ENCODE peak calls at places on chromosomes 1 and 21, in ten cellular contexts. P is upper lobe of left lung, D is IMR-90, Q is uterus, V is transverse colon, J is A549, Y is breast epithelium, Z is stomach, R is endothelial cell of umbilical vein, A is thyroid gland. L is an unnamed sample.

GRCh38 chr1:3787347-3787710 is 9.0 kb downstream of the LRRC47 start:
- DNase-seq in P (no peak), V (no peak), Z (no peak), Q (no peak), D (no peak), Y (no peak), A (no peak), R (no peak), J (no peak), L (no peak)

GRCh38 chr1:212062832-212063438 is 27.4 kb downstream of the DTL start:
- DNase-seq in V (no peak), Y (no peak), R (peak; percentile 57), A (no peak), P (no peak), J (peak; percentile 41), D (peak; percentile 57), Q (no peak), Z (no peak), L (no peak)

GRCh38 chr1:218478336-218478735 is 133.2 kb downstream of the TGFB2 start:
- DNase-seq in V (no peak), R (no peak), Z (no peak), A (no peak), Y (no peak), Q (no peak), P (no peak), D (peak; percentile 20), J (no peak), L (no peak)

GRCh38 chr1:165075725-165076370 is 280.7 kb downstream of the LMX1A start:
- DNase-seq in A (peak; percentile 9), V (no peak), D (peak; percentile 13), Y (no peak), R (peak; percentile 24), Z (no peak), J (peak; percentile 24), P (no peak), Q (peak; percentile 30), L (peak; percentile 26)

GRCh38 chr1:78437393-78437792 is 53.4 kb upstream of the PTGFR start:
- DNase-seq in A (no peak), P (no peak), R (no peak), D (peak; percentile 27), Q (no peak), Z (no peak), Y (no peak), J (no peak), V (no peak), L (no peak)

GRCh38 chr21:45019076-45019886 is 55.1 kb upstream of the ADARB1 start:
- DNase-seq in Y (no peak), A (peak; percentile 29), Q (peak; percentile 32), D (no peak), Z (no peak), P (no peak), V (peak; percentile 8), J (no peak), R (no peak), L (no peak)

GRCh38 chr1:216461466-216461865 is 38.2 kb upstream of the USH2A start:
- DNase-seq in D (peak; percentile 65), Q (no peak), P (no peak), V (no peak), Z (no peak), J (no peak), R (no peak), A (no peak), Y (no peak), L (no peak)

GRCh38 chr1:12565094-12565965 is 52.7 kb downstream of the DHRS3 start:
- DNase-seq in A (peak; percentile 83), J (no peak), Y (no peak), D (no peak), Q (no peak), V (no peak), Z (no peak), R (no peak), P (no peak), L (no peak)

GRCh38 chr1:201568859-201569294 is 29.9 kb downstream of the NAV1 start:
- DNase-seq in J (no peak), Q (no peak), R (no peak), P (no peak), Y (no peak), V (no peak), D (no peak), Z (no peak), A (no peak), L (no peak)

GRCh38 chr1:201570886-201571624 is 32.1 kb downstream of the NAV1 start:
- DNase-seq in Z (no peak), Y (no peak), J (no peak), D (no peak), Q (no peak), A (no peak), P (no peak), V (no peak), R (peak; percentile 36), L (no peak)

GRCh38 chr1:201568258-201568657 is 29.3 kb downstream of the NAV1 start:
- DNase-seq in A (no peak), J (no peak), R (no peak), D (no peak), Q (no peak), Z (no peak), Y (no peak), P (no peak), V (no peak), L (no peak)

GRCh38 chr1:201573030-201573429 is 34.1 kb downstream of the NAV1 start:
- DNase-seq in A (no peak), V (no peak), Y (no peak), D (no peak), Q (no peak), J (no peak), Z (no peak), P (no peak), R (no peak), L (no peak)

DNA sequence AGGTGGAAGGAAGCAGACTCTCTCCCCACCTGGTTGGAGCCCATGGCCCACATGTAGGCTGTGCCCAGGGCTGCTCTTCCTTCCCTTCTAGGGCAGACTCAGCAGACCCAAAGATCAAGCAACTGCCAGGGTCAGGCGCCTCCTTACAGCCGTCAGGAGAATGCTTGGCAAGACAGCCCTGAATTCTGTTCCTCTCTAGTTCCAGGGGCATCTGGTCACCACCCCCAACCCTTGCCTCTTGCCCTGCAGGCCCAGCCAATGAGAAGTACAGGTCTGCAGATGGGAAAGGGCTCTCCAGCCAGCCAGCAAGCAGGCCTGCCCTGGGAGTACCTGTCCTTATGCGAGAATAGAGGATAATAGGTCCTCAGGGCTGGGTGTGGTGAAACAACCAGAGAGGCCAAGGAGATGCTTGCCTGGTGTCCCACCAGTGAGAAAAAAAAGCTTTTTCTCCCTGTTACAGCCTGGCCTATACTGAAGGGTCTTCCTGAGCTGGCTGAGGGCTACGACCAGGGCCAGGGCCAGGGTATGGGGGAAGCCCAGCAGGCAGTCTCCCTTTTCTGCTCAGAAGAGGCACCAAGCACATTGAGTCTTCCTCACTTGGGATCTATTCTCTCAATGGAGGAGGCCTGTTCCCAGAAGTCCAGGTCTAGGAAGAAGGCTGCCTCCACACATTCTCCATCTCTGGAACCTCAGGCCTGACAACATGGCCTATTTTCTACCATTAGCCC is 31.4 kb downstream of the NAV1 start:
- DNase-seq in V (no peak), J (no peak), Q (no peak), P (no peak), D (no peak), Y (no peak), R (no peak), A (no peak), Z (no peak), L (no peak)
- H3K4me1 ChIP-seq in V (no peaks in the 10 kb centered on the region), J (no peaks in the 10 kb centered on the region), Q (no peaks in the 10 kb centered on the region), P (peaks cover 71% of the 10 kb centered on the region), D (peaks cover 20% of the 10 kb centered on the region), Y (no peaks in the 10 kb centered on the region), R (peaks cover 22% of the 10 kb centered on the region), A (no peaks in the 10 kb centered on the region), Z (no peaks in the 10 kb centered on the region), L (no peaks in the 10 kb centered on the region)

DNA sequence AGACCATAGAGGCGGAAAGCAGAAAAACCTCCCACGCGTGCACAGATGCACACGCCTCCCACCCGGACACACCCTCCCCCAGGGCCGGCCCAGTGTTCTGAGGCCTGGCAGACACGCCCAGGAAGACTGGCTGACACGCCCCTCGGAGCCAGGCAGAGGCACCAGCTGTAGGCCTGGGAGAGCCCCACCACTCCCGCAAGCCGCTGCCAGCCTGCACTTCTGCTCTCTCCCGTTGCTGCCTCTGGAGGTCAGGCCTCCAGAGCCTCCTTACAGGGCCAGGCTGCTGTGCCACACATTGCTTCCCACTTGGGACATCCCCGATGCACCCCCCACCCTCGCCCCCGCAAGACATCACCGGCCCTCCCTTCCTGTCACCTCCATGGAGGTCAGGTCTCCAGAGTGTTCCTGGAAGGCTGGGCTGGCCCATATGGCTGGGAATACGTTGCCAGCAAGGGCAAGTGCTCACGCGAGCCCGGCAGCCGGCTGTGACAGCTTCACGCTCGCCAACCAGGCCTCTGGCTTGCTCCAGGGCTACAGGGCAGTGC is 40.4 kb downstream of the CASZ1 start:
- DNase-seq in Y (no peak), Z (peak; percentile 81), P (peak; percentile 84), R (peak; percentile 11), A (peak; percentile 21), Q (peak; percentile 69), J (no peak), V (peak; percentile 90), D (no peak), L (peak; percentile 33)
- TF ChIP-seq POLR2A in Y (no peak), Z (no peak), P (no peak), R (no peak), A (no peak), Q (no peak), J (no peak), V (peak; percentile 78), D (no peak), L (no peak)

DNA sequence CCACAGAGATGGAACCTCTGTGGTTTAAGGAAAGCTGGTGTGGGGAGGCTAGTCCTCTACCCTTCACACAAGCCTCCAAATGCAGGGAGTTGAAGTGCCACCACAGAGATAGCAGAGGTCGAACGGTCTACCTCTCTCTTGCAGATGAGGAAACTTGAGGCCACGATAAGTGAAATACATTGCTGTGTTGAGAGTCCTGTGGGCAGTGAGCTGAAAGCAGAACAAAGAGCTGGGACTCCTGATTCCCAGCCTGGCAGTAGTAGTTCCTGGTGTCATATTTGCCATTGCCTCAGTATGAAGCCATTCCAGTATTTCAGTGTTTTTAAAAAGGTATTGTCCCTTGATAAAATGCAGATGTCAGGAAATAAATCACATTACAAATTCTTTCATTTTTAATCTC is 28.6 kb downstream of the AK4 start:
- DNase-seq in V (no peak), P (no peak), Y (no peak), Z (no peak), D (no peak), R (no peak), A (no peak), Q (no peak), J (no peak), L (no peak)
- H3K4me1 ChIP-seq in V (no peaks in the 10 kb centered on the region), P (peaks cover 3% of the 10 kb centered on the region), Y (peaks cover 2% of the 10 kb centered on the region), Z (peaks cover 50% of the 10 kb centered on the region), D (peaks cover 11% of the 10 kb centered on the region), R (no peaks in the 10 kb centered on the region), A (no peaks in the 10 kb centered on the region), Q (no peaks in the 10 kb centered on the region), J (peaks cover 16% of the 10 kb centered on the region), L (no peaks in the 10 kb centered on the region)

DNA sequence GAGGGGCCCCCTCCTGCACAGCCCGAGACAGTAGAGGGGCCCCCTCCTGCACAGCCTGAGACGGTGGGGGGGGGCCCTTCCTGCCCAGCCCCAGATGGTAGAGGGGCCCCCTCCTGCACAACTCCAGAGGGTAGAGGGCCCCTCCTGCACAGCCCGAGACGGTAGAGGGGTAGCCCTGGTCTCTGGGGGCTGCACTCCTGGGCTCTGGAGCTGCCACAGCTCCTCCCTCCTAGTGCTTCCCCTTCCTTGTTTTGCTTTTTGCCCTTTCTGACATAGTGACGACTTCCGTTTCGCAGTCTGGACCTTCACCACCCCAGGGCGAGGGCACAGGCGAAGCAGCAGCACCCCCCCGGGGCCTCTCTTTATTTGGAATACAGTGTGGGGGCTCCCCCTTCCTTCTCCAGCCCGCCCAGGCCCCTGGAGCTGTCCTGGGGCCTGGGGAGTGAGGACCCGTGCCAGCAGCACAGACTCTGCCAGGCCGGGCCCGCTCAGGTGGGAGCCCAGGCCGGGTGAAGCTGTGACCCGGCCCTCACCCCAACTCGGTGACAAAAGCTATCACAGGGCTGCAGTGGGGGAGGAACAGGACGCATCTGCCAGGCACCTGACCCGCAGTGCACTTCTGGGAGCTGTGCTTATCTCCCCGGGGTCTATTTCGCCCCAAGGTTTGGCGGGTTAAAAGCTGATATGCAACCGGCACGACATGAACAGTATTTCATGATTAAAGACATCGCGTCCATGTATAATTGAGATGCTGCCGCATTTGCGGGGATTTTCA is 1.1 kb upstream of the PRXL2B start:
- DNase-seq in Y (peak; percentile 69), D (peak; percentile 24), Z (peak; percentile 69), Q (peak; percentile 65), R (peak; percentile 54), V (peak; percentile 86), J (peak; percentile 31), P (peak; percentile 88), A (peak; percentile 61), L (peak; percentile 78)
- TF ChIP-seq POLR2A in Y (peak; percentile 45), D (no peak), Z (no peak), Q (peak; percentile 41), R (peak; percentile 60), V (peak; percentile 86), J (no peak), P (peak; percentile 64), A (no peak), L (peak; percentile 25)

L was measured in body of pancreas.